ENCODE peak calls at places on chromosomes 2 and 18, in seven cellular contexts. D, K, N, V, Q, P and E are unnamed samples.

GRCh38 chr18:23964282-23965238 is 50.0 kb upstream of the TTC39C start:
- DNase-seq in D (no peak), K (peak; percentile 42), N (no peak), V (peak; percentile 55), Q (no peak), P (no peak), E (peak; percentile 20)

GRCh38 chr18:13359195-13359594 is 140.6 kb downstream of the LDLRAD4 start:
- DNase-seq in D (no peak), K (no peak), N (no peak), V (no peak), Q (no peak), P (no peak), E (no peak)

GRCh38 chr2:227351639-227352038 is 26.6 kb downstream of the MFF start:
- DNase-seq in D (peak; percentile 37), K (no peak), N (no peak), V (no peak), Q (no peak), P (no peak), E (no peak)

GRCh38 chr18:69432847-69433246 is 32.2 kb downstream of the DOK6 start:
- DNase-seq in D (no peak), K (no peak), N (no peak), V (no peak), Q (no peak), P (no peak), E (no peak)

GRCh38 chr2:75317316-75317715 is 118.0 kb upstream of the TACR1 start:
- DNase-seq in D (no peak), K (no peak), N (no peak), V (no peak), Q (no peak), P (no peak), E (no peak)

GRCh38 chr2:228698963-228699362 is 517.5 kb upstream of the SPHKAP start:
- DNase-seq in D (no peak), K (no peak), N (no peak), V (no peak), Q (no peak), P (no peak), E (no peak)

GRCh38 chr2:158395166-158395565 is 61.4 kb downstream of the CCDC148 start:
- DNase-seq in D (no peak), K (no peak), N (no peak), V (no peak), Q (no peak), P (no peak), E (peak; percentile 29)

GRCh38 chr2:43098539-43098938 is 127.9 kb downstream of the ZFP36L2 start:
- DNase-seq in D (no peak), K (no peak), N (peak; percentile 33), V (no peak), Q (no peak), P (no peak), E (no peak)

GRCh38 chr2:217924346-217924901 is 78.4 kb downstream of the TNS1 start:
- DNase-seq in D (no peak), K (no peak), N (no peak), V (no peak), Q (no peak), P (no peak), E (no peak)

GRCh38 chr18:5895300-5895885 is at the start of gene TMEM200C:
- DNase-seq in D (no peak), K (peak; percentile 18), N (no peak), V (no peak), Q (no peak), P (peak; percentile 86), E (no peak)

GRCh38 chr18:76979111-76979751 is 153.4 kb downstream of the MBP start:
- DNase-seq in D (no peak), K (no peak), N (no peak), V (no peak), Q (no peak), P (no peak), E (no peak)

GRCh38 chr2:71792926-71793761 is 339.8 kb downstream of the DYSF start:
- DNase-seq in D (no peak), K (no peak), N (peak; percentile 21), V (no peak), Q (no peak), P (no peak), E (peak; percentile 28)

GRCh38 chr2:96396587-96396986 is 61.0 kb downstream of the NCAPH start:
- DNase-seq in D (no peak), K (peak; percentile 63), N (no peak), V (no peak), Q (no peak), P (no peak), E (no peak)

GRCh38 chr2:1787799-1788477 is 43.6 kb upstream of the PXDN start:
- DNase-seq in D (no peak), K (no peak), N (no peak), V (no peak), Q (no peak), P (no peak), E (no peak)

GRCh38 chr2:38750011-38750792 is 959 bp downstream of the SRSF7 start:
- DNase-seq in D (no peak), K (peak; percentile 61), N (no peak), V (no peak), Q (no peak), P (peak; percentile 79), E (peak; percentile 49)

GRCh38 chr2:98444436-98445166 is at the start of gene INPP4A:
- DNase-seq in D (no peak), K (peak; percentile 95), N (peak; percentile 66), V (peak; percentile 21), Q (no peak), P (peak; percentile 98), E (peak; percentile 71)

GRCh38 chr2:174334278-174334715 is 457 bp upstream of the SP9 start:
- DNase-seq in D (no peak), K (no peak), N (no peak), V (no peak), Q (no peak), P (no peak), E (no peak)

GRCh38 chr18:4831127-4831526 is 365.9 kb downstream of the AKAIN1 start:
- DNase-seq in D (no peak), K (no peak), N (no peak), V (no peak), Q (no peak), P (no peak), E (no peak)

GRCh38 chr2:20282916-20283592 is 58.1 kb upstream of the SDC1 start:
- DNase-seq in D (no peak), K (no peak), N (no peak), V (no peak), Q (no peak), P (peak; percentile 69), E (no peak)

GRCh38 chr2:105397959-105398521 is 811 bp downstream of the FHL2 start:
- DNase-seq in D (no peak), K (no peak), N (no peak), V (no peak), Q (no peak), P (no peak), E (no peak)

GRCh38 chr2:58731488-58731869 is 490.4 kb upstream of the FANCL start:
- DNase-seq in D (no peak), K (peak; percentile 18), N (no peak), V (no peak), Q (no peak), P (no peak), E (no peak)

GRCh38 chr2:28048341-28048740 is 157.8 kb downstream of the BABAM2 start:
- DNase-seq in D (no peak), K (no peak), N (no peak), V (no peak), Q (no peak), P (no peak), E (no peak)

GRCh38 chr2:188902906-188903305 is 71.3 kb upstream of the COL3A1 start:
- DNase-seq in D (no peak), K (no peak), N (no peak), V (no peak), Q (no peak), P (no peak), E (no peak)

GRCh38 chr2:12685145-12685544 is 31.6 kb upstream of the TRIB2 start:
- DNase-seq in D (no peak), K (no peak), N (no peak), V (no peak), Q (no peak), P (no peak), E (no peak)
- TF ChIP-seq JUND in D (no peak), K (no peak), N (no peak), V (no peak), Q (no peak), P (no peak), E (no peak)

DNA sequence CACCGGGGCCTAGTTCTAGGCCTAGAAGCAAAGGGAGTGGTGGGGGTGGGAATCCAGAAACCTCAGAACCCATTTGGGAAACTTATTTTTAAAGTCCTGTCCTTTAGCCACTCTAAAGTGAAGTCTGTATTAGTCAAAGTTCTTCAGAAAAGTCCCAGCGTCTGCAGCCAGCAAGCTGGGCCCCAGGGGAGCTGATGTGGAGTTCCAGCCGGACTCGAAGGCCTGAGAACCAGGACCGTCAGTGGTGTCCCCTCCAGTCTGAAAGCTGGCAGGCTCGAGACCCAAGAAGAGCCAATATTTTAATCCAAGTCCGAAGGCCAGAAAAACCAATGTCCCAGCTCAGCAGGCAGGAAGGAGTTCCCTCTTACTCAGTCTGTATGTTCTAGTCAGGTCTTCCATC is 32.4 kb downstream of the ID2 start:
- DNase-seq in D (no peak), K (no peak), N (no peak), V (no peak), Q (no peak), P (no peak), E (no peak)
- TF ChIP-seq JUND in D (no peak), K (no peak), N (no peak), V (no peak), Q (no peak), P (no peak), E (no peak)

GRCh38 chr2:120108749-120109148 is 95.9 kb downstream of the EPB41L5 start:
- DNase-seq in D (no peak), K (no peak), N (no peak), V (no peak), Q (no peak), P (no peak), E (no peak)
- TF ChIP-seq JUND in D (no peak), K (no peak), N (no peak), V (no peak), Q (no peak), P (peak; percentile 16), E (no peak)

GRCh38 chr2:176157499-176158305 is 595 bp downstream of the HOXD3 start:
- DNase-seq in D (no peak), K (no peak), N (no peak), V (no peak), Q (no peak), P (peak; percentile 88), E (no peak)
- TF ChIP-seq JUND in D (no peak), K (no peak), N (no peak), V (no peak), Q (no peak), P (no peak), E (no peak)